ENCODE peak calls at places on chromosomes 2 and 18, in four cellular contexts. M is mucosa of descending colon, O is left ventricle myocardium inferior, W is fibroblast of lung. Q is an unnamed sample.

GRCh38 chr2:215028231-215028630 is 110.2 kb downstream of the ABCA12 start:
- DNase-seq in M (no peak), O (no peak), W (peak; percentile 81), Q (no peak)

GRCh38 chr2:101124061-101124460 is 27.1 kb downstream of the TBC1D8 start:
- DNase-seq in M (no peak), O (no peak), W (no peak), Q (no peak)

GRCh38 chr18:812123-812672 is at the start of gene YES1:
- DNase-seq in M (peak; percentile 91), O (peak; percentile 85), W (peak; percentile 74), Q (peak; percentile 82)

GRCh38 chr18:62812242-62812641 is 96.9 kb downstream of the PHLPP1 start:
- DNase-seq in M (no peak), O (no peak), W (peak; percentile 43), Q (no peak)

GRCh38 chr18:56009451-56009850 is 421.5 kb upstream of the TCF4 start:
- DNase-seq in M (no peak), O (no peak), W (no peak), Q (no peak)

GRCh38 chr2:160227252-160227651 is 27.2 kb upstream of the ITGB6 start:
- DNase-seq in M (no peak), O (no peak), W (peak; percentile 80), Q (no peak)

GRCh38 chr18:79546781-79547272 is 132.8 kb upstream of the CTDP1 start:
- DNase-seq in M (no peak), O (no peak), W (no peak), Q (no peak)

GRCh38 chr18:25590456-25590855 is 238.5 kb upstream of the ZNF521 start:
- DNase-seq in M (no peak), O (no peak), W (no peak), Q (no peak)

GRCh38 chr18:45976581-45977373 is 9.6 kb upstream of the EPG5 start:
- DNase-seq in M (no peak), O (no peak), W (peak; percentile 57), Q (no peak)

GRCh38 chr2:66575625-66576371 is 140.9 kb downstream of the MEIS1 start:
- DNase-seq in M (peak; percentile 51), O (peak; percentile 19), W (peak; percentile 42), Q (peak; percentile 53)

GRCh38 chr2:157307021-157307420 is 18.6 kb downstream of the ERMN start:
- DNase-seq in M (no peak), O (no peak), W (peak; percentile 47), Q (no peak)

GRCh38 chr2:39304200-39304599 is 60.4 kb upstream of the CDKL4 start:
- DNase-seq in M (no peak), O (no peak), W (peak; percentile 65), Q (no peak)

GRCh38 chr2:58939388-58939787 is 698.3 kb upstream of the FANCL start:
- DNase-seq in M (no peak), O (no peak), W (peak; percentile 74), Q (no peak)

GRCh38 chr18:77102246-77103040 is 30.1 kb downstream of the MBP start:
- DNase-seq in M (no peak), O (no peak), W (peak; percentile 90), Q (no peak)

GRCh38 chr18:62865498-62865897 is 150.2 kb downstream of the PHLPP1 start:
- DNase-seq in M (no peak), O (no peak), W (no peak), Q (no peak)

GRCh38 chr2:238029853-238030252 is 30.9 kb upstream of the SCLY start:
- DNase-seq in M (no peak), O (no peak), W (no peak), Q (no peak)

GRCh38 chr2:119852214-119852613 is 92.5 kb downstream of the PTPN4 start:
- DNase-seq in M (no peak), O (no peak), W (no peak), Q (no peak)

GRCh38 chr2:43323810-43324588 is 97.6 kb upstream of the ZFP36L2 start:
- DNase-seq in M (no peak), O (peak; percentile 72), W (no peak), Q (no peak)

GRCh38 chr2:68745006-68745405 is 10.4 kb downstream of the ARHGAP25 start:
- DNase-seq in M (no peak), O (no peak), W (no peak), Q (no peak)

GRCh38 chr2:179612108-179612507 is 249.3 kb downstream of the ZNF385B start:
- DNase-seq in M (no peak), O (no peak), W (peak; percentile 46), Q (no peak)

GRCh38 chr18:3816601-3817363 is 366.8 kb downstream of the TGIF1 start:
- DNase-seq in M (no peak), O (no peak), W (peak; percentile 95), Q (no peak)

GRCh38 chr2:197229509-197230458 is 80.8 kb downstream of the ANKRD44 start:
- DNase-seq in M (no peak), O (no peak), W (peak; percentile 92), Q (no peak)

GRCh38 chr2:58042486-58042970 is 4.1 kb upstream of the VRK2 start:
- DNase-seq in M (no peak), O (no peak), W (peak; percentile 95), Q (no peak)

GRCh38 chr18:79585395-79586370 is 93.9 kb upstream of the CTDP1 start:
- DNase-seq in M (peak; percentile 39), O (peak; percentile 11), W (no peak), Q (peak; percentile 24)

GRCh38 chr2:233262562-233262961 is 11.1 kb downstream of the ATG16L1 start:
- DNase-seq in M (no peak), O (no peak), W (no peak), Q (no peak)

GRCh38 chr2:119659601-119660342 is 19.2 kb upstream of the TMEM177 start:
- DNase-seq in M (no peak), O (no peak), W (no peak), Q (no peak)

GRCh38 chr2:62415019-62415431 is 91.0 kb downstream of the TMEM17 start:
- DNase-seq in M (no peak), O (no peak), W (no peak), Q (no peak)

GRCh38 chr2:68466361-68466777 is 725 bp downstream of the FBXO48 start:
- DNase-seq in M (no peak), O (no peak), W (peak; percentile 91), Q (no peak)

GRCh38 chr2:176104338-176105077 is 2.6 kb upstream of the HOXD11 start:
- DNase-seq in M (no peak), O (no peak), W (no peak), Q (no peak)

GRCh38 chr2:231613054-231613654 is 20.5 kb downstream of the TEX44 start:
- DNase-seq in M (peak; percentile 75), O (peak; percentile 31), W (no peak), Q (no peak)

GRCh38 chr2:148231858-148232257 is 211.0 kb downstream of the MBD5 start:
- DNase-seq in M (no peak), O (no peak), W (no peak), Q (no peak)

GRCh38 chr2:54409752-54410151 is 46.4 kb upstream of the SPTBN1 start:
- DNase-seq in M (no peak), O (no peak), W (peak; percentile 16), Q (no peak)

GRCh38 chr18:44897445-44898215 is 216.9 kb downstream of the SETBP1 start:
- DNase-seq in M (no peak), O (no peak), W (no peak), Q (no peak)

GRCh38 chr18:27073404-27073830 is 111.7 kb downstream of the CHST9 start:
- DNase-seq in M (no peak), O (no peak), W (no peak), Q (no peak)

GRCh38 chr2:234044157-234044556 is 6.3 kb upstream of the SPP2 start:
- DNase-seq in M (no peak), O (no peak), W (peak; percentile 95), Q (no peak)

GRCh38 chr2:205757271-205757670 is 75.0 kb downstream of the NRP2 start:
- DNase-seq in M (no peak), O (no peak), W (peak; percentile 77), Q (no peak)

GRCh38 chr2:241802806-241803318 is 6.1 kb upstream of the NEU4 start:
- DNase-seq in M (no peak), O (no peak), W (no peak), Q (peak; percentile 25)

GRCh38 chr2:138359532-138359931 is 142.0 kb upstream of the SPOPL start:
- DNase-seq in M (no peak), O (no peak), W (no peak), Q (no peak)
- H3K4me1 ChIP-seq in M (no peaks in the 10 kb centered on the region), O (peaks cover 8% of the 10 kb centered on the region), W (no peaks in the 10 kb centered on the region), Q (peaks cover 5% of the 10 kb centered on the region)

DNA sequence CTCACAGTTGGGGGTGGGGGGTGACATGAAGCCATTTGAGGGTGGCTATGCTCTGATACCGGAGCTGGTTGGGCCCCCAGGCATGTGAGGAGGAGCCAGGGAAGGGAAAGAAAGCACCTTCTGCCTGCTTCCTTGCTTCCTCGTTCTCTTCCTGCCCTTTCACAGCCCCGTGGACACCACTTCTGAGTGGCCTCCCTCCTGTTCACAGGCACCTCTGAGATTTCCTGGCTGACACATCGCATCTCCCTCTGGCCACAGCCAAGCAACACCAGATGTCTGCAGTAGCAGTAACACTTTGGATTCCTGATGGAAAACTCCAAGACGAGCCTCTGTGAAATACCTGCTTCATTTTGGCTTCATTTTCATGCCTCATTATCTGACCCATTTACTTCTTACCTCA is 64.7 kb upstream of the ST3GAL5 start:
- DNase-seq in M (no peak), O (no peak), W (peak; percentile 7), Q (no peak)
- H3K4me1 ChIP-seq in M (peaks cover 6% of the 10 kb centered on the region), O (peaks cover 12% of the 10 kb centered on the region), W (no peaks in the 10 kb centered on the region), Q (peaks cover 7% of the 10 kb centered on the region)

DNA sequence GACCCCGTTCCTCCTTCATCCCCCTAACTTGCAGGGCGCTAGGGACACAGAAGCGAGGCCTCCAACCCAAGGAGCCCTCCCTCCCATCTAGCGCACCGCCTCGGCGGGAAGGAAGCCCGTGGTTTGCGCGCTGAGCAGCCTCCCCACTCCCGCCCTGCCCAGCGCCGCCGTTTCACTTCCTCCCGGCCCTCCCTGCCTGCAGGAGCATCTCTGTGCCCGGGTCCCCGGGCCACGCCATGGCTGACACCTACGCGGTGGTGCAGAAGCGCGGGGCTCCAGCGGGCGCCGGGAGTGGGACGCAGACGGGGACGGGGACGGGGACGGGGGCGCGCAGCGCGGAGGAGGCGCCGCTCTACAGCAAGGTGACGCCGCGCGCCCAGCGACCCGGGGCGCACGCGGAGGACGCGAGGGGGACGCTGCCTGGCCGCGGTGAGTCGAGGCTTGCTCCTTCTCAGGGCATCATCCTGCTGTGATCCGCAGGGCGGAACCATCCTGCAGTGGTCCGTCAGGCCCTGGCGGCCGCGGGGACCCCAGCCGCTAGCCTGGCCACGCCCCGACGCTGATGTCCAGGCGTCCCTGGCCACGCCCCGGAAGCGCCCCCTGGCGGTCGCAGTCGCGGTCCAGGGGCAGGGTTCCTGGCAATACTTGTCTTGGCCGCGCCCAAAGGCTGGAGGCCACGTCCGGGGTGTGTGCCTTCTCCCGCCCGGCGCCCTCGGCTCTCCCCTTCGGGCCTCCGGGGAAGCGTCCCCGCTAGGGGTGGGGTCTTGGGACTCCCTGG is 16.4 kb downstream of the PTPN18 start:
- DNase-seq in M (peak; percentile 95), O (peak; percentile 92), W (peak; percentile 77), Q (peak; percentile 95)
- H3K4me1 ChIP-seq in M (no peaks in the 10 kb centered on the region), O (peaks cover 37% of the 10 kb centered on the region), W (peaks cover 15% of the 10 kb centered on the region), Q (peaks cover 63% of the 10 kb centered on the region)

GRCh38 chr2:239227111-239227581 is 173.7 kb downstream of the HDAC4 start:
- DNase-seq in M (no peak), O (peak; percentile 44), W (no peak), Q (no peak)
- H3K4me1 ChIP-seq in M (peaks cover 30% of the 10 kb centered on the region), O (peaks cover 88% of the 10 kb centered on the region), W (peaks cover 33% of the 10 kb centered on the region), Q (peaks cover 84% of the 10 kb centered on the region)